ENCODE peak calls at places on chromosomes 13 and 19, in four cellular contexts. H, R, J and M are unnamed samples.

GRCh38 chr19:49335071-49335783 is at the start of gene CD37:
- DNase-seq in R (no peak), J (no peak), H (no peak), M (no peak)

GRCh38 chr19:2308114-2308556 is at the start of gene LINGO3:
- DNase-seq in H (no peak), J (no peak), R (no peak), M (no peak)

GRCh38 chr13:73056054-73056962 is 2.5 kb upstream of the KLF5 start:
- DNase-seq in J (peak), R (no peak), H (no peak), M (no peak)

GRCh38 chr13:93244918-93245280 is 18.3 kb downstream of the GPC6 start:
- DNase-seq in R (no peak), J (peak), H (no peak), M (no peak)

GRCh38 chr13:63472736-63473135 is 2057.1 kb upstream of the PCDH20 start:
- DNase-seq in J (no peak), H (no peak), R (no peak), M (no peak)

GRCh38 chr13:50990540-50991506 is 81.2 kb downstream of the RNASEH2B start:
- DNase-seq in R (peak), J (peak), H (peak), M (peak)

GRCh38 chr13:39036212-39036611 is 1.7 kb downstream of the PROSER1 start:
- DNase-seq in R (no peak), J (peak), H (no peak), M (peak)

GRCh38 chr19:50414850-50415660 is 3.7 kb upstream of the SPIB start:
- DNase-seq in R (peak), H (peak), J (peak), M (peak)

GRCh38 chr19:19381007-19381926 is 24.2 kb upstream of the GATAD2A start:
- DNase-seq in R (no peak), J (no peak), H (no peak), M (no peak)

GRCh38 chr19:1874554-1875185 is 10.6 kb downstream of the ABHD17A start:
- DNase-seq in J (no peak), H (no peak), R (no peak), M (no peak)

GRCh38 chr19:41225238-41226052 is 6.4 kb downstream of the AXL start:
- DNase-seq in H (peak), R (no peak), J (peak), M (peak)

GRCh38 chr19:1264801-1265610 is 4.1 kb upstream of the CIRBP start:
- DNase-seq in R (peak), J (peak), H (no peak), M (peak)

GRCh38 chr13:113746671-113747070 is 12.4 kb upstream of the TMEM255B start:
- DNase-seq in H (no peak), R (no peak), J (no peak), M (no peak)

GRCh38 chr19:33269016-33269415 is 33.3 kb downstream of the CEBPA start:
- DNase-seq in R (no peak), J (no peak), H (no peak), M (no peak)

GRCh38 chr13:70034280-70034679 is 73.3 kb upstream of the ATXN8OS start:
- DNase-seq in H (no peak), R (no peak), J (no peak), M (no peak)

GRCh38 chr13:79831556-79831955 is 350.6 kb downstream of the NDFIP2 start:
- DNase-seq in J (no peak), R (no peak), H (no peak), M (no peak)

GRCh38 chr19:8262431-8262830 is 45.7 kb downstream of the CD320 start:
- DNase-seq in R (peak), H (peak), J (no peak), M (no peak)

GRCh38 chr19:28905996-28906395 is 307.0 kb downstream of the UQCRFS1 start:
- DNase-seq in H (no peak), R (no peak), J (no peak), M (no peak)

GRCh38 chr19:29806098-29806866 is 5.5 kb upstream of the CCNE1 start:
- DNase-seq in J (peak), H (no peak), R (peak), M (peak)

GRCh38 chr13:33494596-33495214 is 209.2 kb upstream of the STARD13 start:
- DNase-seq in R (no peak), H (no peak), J (peak), M (peak)

GRCh38 chr19:4452230-4452990 is 5.2 kb downstream of the UBXN6 start:
- DNase-seq in R (no peak), H (no peak), J (no peak), M (no peak)

GRCh38 chr13:73715114-73715909 is 418.9 kb downstream of the KLF12 start:
- DNase-seq in J (no peak), R (no peak), H (no peak), M (no peak)

GRCh38 chr13:55577082-55577846 is 1563.5 kb upstream of the PRR20A start:
- DNase-seq in R (no peak), J (no peak), H (no peak), M (no peak)

GRCh38 chr13:76872686-76873085 is 13.5 kb downstream of the KCTD12 start:
- DNase-seq in J (no peak), H (no peak), R (no peak), M (no peak)

GRCh38 chr19:35354898-35355297 is 3.4 kb upstream of the FFAR3 start:
- DNase-seq in R (no peak), H (no peak), J (no peak), M (no peak)

DNA sequence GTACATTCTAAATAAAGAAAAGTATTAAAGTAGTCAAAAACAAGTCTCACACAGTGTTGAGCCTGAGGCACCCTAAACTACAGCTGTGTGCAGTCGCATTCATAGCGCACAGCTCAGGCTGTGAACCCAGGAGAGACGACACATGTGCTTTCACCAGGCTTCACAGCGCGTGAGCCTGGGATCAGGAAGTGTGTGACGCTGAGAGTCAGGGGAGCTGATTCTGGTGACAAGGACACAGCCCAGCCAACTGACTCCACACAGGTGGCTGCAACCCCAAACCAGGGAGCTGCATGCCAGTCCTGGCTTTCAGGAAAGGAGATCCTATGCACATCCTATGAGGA is 41.6 kb downstream of the COL4A1 start:
- DNase-seq in J (no peak), H (no peak), R (no peak), M (no peak)
- H3K27ac ChIP-seq in J (peak), H (no peak), R (peak), M (no peak)

DNA sequence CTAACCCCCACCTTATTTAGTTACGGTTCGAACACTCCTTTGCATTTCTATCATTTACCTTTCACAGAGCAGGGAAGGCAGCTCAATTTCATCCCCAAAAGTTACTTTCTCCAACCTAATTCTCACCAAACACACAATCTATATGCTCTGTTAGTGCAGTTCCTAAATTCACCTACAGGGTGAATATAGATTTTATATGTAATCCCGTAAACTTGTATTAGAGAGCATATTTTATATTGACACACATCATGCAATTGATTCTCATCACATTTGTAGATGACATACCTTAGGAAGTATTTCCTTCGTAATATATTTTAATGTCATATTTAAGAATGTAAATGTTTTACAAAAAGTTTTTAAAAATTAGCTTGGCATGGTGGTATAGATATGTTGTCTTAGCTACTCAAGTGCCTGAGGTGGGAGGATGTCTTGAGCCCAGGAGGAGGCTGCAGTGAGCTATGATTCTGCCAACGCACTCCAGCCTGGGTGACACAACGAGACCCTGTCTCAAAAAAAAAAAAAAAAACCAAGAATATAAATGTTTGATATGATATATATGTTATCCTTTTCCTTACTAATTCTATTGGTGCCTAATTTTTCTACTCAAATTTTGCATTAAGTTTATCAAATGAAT is 57.3 kb upstream of the TNFRSF19 start:
- DNase-seq in R (no peak), J (no peak), H (no peak), M (no peak)
- TF ChIP-seq CTCF in R (no peak), J (no peak), H (no peak), M (peak)

DNA sequence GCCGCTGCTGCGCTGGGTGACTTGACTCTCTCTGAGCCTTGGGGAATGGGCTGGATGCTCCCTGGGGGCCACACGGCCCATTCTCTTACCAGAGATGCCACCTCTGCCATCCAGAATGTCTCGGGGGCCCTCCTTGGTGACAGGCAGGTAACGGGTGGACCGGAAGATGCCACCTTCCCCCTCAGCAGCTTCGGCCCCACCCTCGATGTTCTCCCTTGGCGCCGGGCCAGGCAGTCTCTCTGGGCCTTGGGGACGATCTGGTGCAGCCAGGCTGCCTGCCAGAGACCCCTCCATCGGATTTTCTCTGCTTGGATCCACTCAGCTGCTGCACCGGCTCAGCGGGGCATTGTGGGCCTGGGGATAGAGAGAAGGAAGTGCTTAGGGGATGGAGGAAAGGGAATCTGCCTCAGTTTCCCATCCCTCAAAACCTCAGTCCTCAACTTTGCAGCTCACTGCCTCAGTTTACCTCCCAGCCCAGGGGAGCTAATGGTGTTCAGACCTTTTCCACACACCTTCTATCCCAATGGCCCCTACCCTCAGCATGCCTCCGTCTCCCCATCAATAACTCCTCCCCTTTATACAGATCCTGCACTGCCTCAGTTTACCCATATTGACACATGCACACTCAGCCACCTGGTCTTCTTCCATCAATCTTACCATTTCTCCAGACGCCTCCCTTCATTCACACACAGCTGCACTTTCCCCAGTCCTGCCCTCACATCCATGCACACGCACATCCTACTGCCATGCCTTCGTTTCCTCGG is 1.6 kb downstream of the WIZ start:
- DNase-seq in J (no peak), H (no peak), R (peak), M (no peak)
- H3K4me3 ChIP-seq in J (peak), H (peak), R (no peak), M (no peak)

DNA sequence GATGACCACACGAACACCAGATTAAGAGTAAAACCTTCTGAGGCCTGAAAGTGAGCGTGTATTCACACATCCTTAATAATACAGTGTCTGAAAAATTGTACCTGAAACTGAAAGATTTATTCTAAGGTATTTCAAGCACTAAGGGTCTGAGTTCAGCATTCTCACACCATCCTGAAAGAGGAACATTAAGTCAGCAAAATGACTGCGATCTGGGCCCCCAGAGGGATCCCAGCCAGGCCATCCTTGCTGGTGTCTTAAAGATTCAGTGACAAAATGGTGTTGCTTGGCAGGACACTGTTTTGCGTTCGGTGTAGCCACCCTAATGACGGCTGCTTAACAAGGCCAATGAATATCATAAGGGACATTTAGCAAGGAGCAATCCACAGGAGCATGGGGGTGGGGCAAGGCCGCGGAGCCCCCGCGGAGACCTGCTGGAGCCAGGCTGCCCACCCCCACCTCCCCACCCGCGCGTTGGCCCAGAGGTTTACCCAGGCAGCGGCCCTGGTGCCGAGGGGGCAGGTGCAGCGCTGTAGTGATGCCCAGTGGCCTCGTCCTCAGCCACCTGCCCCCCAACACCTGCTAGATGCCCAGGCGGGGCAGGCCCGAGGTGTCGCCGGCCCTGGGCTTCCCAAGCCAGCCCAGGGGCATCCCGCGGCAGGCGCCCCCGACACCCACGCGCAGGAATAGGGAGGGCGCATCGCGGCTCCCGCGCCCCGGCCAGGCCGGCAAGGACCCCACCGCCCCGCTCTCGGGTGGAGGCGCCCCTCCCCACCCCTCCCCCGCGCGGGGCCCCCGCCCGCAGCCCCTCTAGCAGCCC is 742 bp downstream of the NALCN start:
- DNase-seq in H (peak), J (no peak), R (peak), M (no peak)
- H3K27ac ChIP-seq in H (peak), J (no peak), R (no peak), M (no peak)

GRCh38 chr19:37902668-37903067 is 3.7 kb downstream of the WDR87 start:
- DNase-seq in R (peak), H (peak), J (peak), M (peak)
- TF ChIP-seq CTCF in R (peak), H (peak), J (peak), M (peak)

DNA sequence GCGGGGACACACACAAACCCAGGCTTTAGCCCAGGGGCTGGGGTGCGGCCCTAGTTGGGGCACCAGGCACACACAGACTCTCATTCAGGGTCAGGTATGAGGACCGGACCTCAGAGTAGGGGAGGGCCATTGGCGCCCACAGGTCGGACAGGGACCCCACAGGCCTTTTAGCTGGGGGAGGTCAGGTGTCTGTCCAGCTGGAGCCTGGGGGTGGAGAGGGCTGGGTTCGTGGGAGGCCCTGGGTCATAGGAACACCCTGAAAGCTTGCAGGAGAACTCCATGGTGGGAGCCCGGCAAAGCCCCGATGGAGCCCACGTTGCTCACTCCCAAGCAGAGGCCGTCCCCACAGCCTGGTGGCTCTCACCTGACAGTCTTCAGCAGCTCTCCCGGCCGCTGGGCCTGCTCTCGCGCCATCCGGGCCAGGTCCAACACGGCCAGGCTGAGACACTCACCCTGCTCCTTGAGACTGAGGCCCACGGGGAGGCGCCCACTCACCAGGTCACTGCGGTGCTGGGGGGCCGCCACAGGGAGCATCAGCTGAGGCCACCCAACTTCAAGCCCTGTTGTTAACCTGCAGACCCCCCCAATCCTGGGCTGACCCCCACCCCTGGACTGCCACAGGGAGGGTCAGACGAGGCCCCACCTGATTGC is 5.0 kb downstream of the JAK3 start:
- DNase-seq in J (no peak), R (peak), H (no peak), M (no peak)
- H3K4me3 ChIP-seq in J (peak), R (peak), H (peak), M (no peak)

GRCh38 chr19:17325881-17326594 is 8.6 kb downstream of the ANO8 start:
- DNase-seq in H (no peak), J (peak), R (no peak), M (no peak)

GRCh38 chr19:17325133-17325532 is 9.5 kb downstream of the ANO8 start:
- DNase-seq in J (no peak), R (no peak), H (no peak), M (no peak)

GRCh38 chr19:17327068-17327653 is 7.5 kb downstream of the ANO8 start:
- DNase-seq in R (no peak), H (no peak), J (no peak), M (no peak)

GRCh38 chr19:17327654-17328516 is 6.8 kb downstream of the ANO8 start:
- DNase-seq in H (no peak), R (peak), J (no peak), M (peak)

DNA sequence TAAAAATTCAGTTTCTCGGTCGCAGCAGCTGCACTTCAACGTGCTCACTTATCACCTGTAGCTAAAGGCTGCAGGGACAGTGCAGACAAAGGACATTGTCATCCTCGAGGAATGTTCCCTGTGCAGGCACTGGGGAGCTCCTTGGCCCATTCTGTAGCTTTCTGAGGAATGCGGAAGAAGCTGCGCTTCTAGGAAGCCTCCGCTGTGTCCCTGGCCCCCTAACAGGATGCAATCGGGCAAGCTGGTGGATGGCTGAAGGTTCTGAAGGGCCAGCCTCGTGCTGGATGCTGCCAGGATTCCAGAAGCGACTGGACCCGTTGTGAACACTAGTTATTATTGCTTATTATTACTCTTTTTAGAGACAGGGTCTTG is 8.1 kb downstream of the ANO8 start:
- DNase-seq in H (no peak), R (no peak), J (no peak), M (no peak)
- H3K27ac ChIP-seq in H (peak), R (no peak), J (no peak), M (no peak)